ENCODE peak calls at places on chromosome 7, in four cellular contexts. One of them, this sample, is unnamed.
A peak's percentile ranks its signal among the peaks of the same experiment; 100 is the strongest.

GRCh38 chr7:143408686-143409551 is at the start of gene EPHA1:
- DNase-seq in K562: peak; percentile 60
- DNase-seq in H1: peak; percentile 50
- DNase-seq in GM12878: no peak
- DNase-seq in this sample: no peak

GRCh38 chr7:25091757-25092156 is 33.3 kb downstream of the CYCS start:
- DNase-seq in GM12878: no peak
- DNase-seq in K562: no peak
- DNase-seq in H1: no peak
- DNase-seq in this sample: no peak

GRCh38 chr7:140225562-140226249 is 48.9 kb upstream of the KDM7A start:
- DNase-seq in K562: no peak
- DNase-seq in GM12878: no peak
- DNase-seq in H1: no peak
- DNase-seq in this sample: no peak

GRCh38 chr7:105016083-105017075 is 2.4 kb downstream of the KMT2E start:
- DNase-seq in H1: no peak
- DNase-seq in K562: no peak
- DNase-seq in GM12878: no peak
- DNase-seq in this sample: no peak

GRCh38 chr7:137325927-137326326 is 17.6 kb downstream of the PTN start:
- DNase-seq in GM12878: no peak
- DNase-seq in H1: no peak
- DNase-seq in K562: no peak
- DNase-seq in this sample: no peak

GRCh38 chr7:100132697-100133137 is 6.0 kb downstream of the MBLAC1 start:
- DNase-seq in K562: peak; percentile 86
- DNase-seq in H1: no peak
- DNase-seq in GM12878: no peak
- DNase-seq in this sample: peak; percentile 89

GRCh38 chr7:66356277-66356721 is 151.2 kb downstream of the TPST1 start:
- DNase-seq in H1: no peak
- DNase-seq in GM12878: no peak
- DNase-seq in K562: no peak
- DNase-seq in this sample: no peak

GRCh38 chr7:141444956-141445355 is 106.3 kb upstream of the AGK start:
- DNase-seq in K562: no peak
- DNase-seq in H1: no peak
- DNase-seq in GM12878: no peak
- DNase-seq in this sample: no peak

GRCh38 chr7:46975493-46975892 is 606.4 kb downstream of the TNS3 start:
- DNase-seq in K562: no peak
- DNase-seq in H1: no peak
- DNase-seq in GM12878: no peak
- DNase-seq in this sample: no peak

GRCh38 chr7:46972205-46972604 is 609.7 kb downstream of the TNS3 start:
- DNase-seq in GM12878: no peak
- DNase-seq in K562: no peak
- DNase-seq in H1: no peak
- DNase-seq in this sample: no peak

GRCh38 chr7:46969303-46970130 is 612.4 kb downstream of the TNS3 start:
- DNase-seq in H1: no peak
- DNase-seq in GM12878: no peak
- DNase-seq in K562: no peak
- DNase-seq in this sample: no peak

GRCh38 chr7:46970486-46970885 is 611.4 kb downstream of the TNS3 start:
- DNase-seq in GM12878: no peak
- DNase-seq in H1: no peak
- DNase-seq in K562: no peak
- DNase-seq in this sample: no peak

DNA sequence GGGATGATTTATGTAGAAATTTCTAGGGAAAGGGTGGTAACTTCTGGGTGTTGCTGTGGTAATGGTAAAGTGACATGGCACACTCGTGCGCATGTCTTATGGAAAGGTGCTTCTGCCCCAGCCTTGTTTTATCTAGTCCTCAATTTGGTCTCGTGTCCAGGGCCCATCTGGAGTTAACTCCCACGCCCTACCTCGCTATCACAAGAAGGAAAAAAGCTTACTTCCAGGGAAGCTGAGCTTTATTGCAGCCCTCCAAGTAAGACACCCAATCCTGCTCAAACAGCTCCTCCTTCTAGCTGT is 611.8 kb downstream of the TNS3 start:
- DNase-seq in K562: no peak
- DNase-seq in GM12878: no peak
- DNase-seq in H1: no peak
- DNase-seq in this sample: no peak
- TF ChIP-seq NRF1 in K562: no peak
- TF ChIP-seq NRF1 in GM12878: no peak
- TF ChIP-seq NRF1 in H1: no peak
- TF ChIP-seq NRF1 in this sample: no peak

GRCh38 chr7:772861-773621 is 46.0 kb upstream of the PRKAR1B start:
- DNase-seq in H1: no peak
- DNase-seq in K562: no peak
- DNase-seq in GM12878: no peak
- DNase-seq in this sample: no peak

GRCh38 chr7:772392-772791 is 45.3 kb upstream of the PRKAR1B start:
- DNase-seq in K562: no peak
- DNase-seq in H1: no peak
- DNase-seq in GM12878: no peak
- DNase-seq in this sample: no peak

GRCh38 chr7:774161-775109 is 47.4 kb upstream of the PRKAR1B start:
- DNase-seq in H1: peak; percentile 27
- DNase-seq in GM12878: no peak
- DNase-seq in K562: peak; percentile 65
- DNase-seq in this sample: peak; percentile 93

GRCh38 chr7:772005-772294 is 44.9 kb upstream of the PRKAR1B start:
- DNase-seq in H1: no peak
- DNase-seq in K562: no peak
- DNase-seq in GM12878: no peak
- DNase-seq in this sample: no peak

GRCh38 chr7:773622-773915 is 46.5 kb upstream of the PRKAR1B start:
- DNase-seq in GM12878: no peak
- DNase-seq in H1: no peak
- DNase-seq in K562: no peak
- DNase-seq in this sample: no peak
- TF ChIP-seq NRF1 in GM12878: no peak
- TF ChIP-seq NRF1 in H1: no peak
- TF ChIP-seq NRF1 in K562: no peak
- TF ChIP-seq NRF1 in this sample: no peak

GRCh38 chr7:47730135-47730534 is 148.2 kb upstream of the TNS3 start:
- DNase-seq in K562: no peak
- DNase-seq in H1: no peak
- DNase-seq in GM12878: no peak
- DNase-seq in this sample: no peak
- TF ChIP-seq NRF1 in K562: no peak
- TF ChIP-seq NRF1 in H1: no peak
- TF ChIP-seq NRF1 in GM12878: no peak
- TF ChIP-seq NRF1 in this sample: no peak

GRCh38 chr7:4084271-4084670 is 597.8 kb upstream of the FOXK1 start:
- DNase-seq in GM12878: no peak
- DNase-seq in H1: no peak
- DNase-seq in K562: no peak
- DNase-seq in this sample: no peak

GRCh38 chr7:4080954-4081353 is 601.1 kb upstream of the FOXK1 start:
- DNase-seq in K562: no peak
- DNase-seq in GM12878: no peak
- DNase-seq in H1: no peak
- DNase-seq in this sample: no peak

GRCh38 chr7:4083513-4083912 is 598.6 kb upstream of the FOXK1 start:
- DNase-seq in H1: no peak
- DNase-seq in K562: no peak
- DNase-seq in GM12878: no peak
- DNase-seq in this sample: no peak

GRCh38 chr7:4091767-4092166 is 590.3 kb upstream of the FOXK1 start:
- DNase-seq in K562: no peak
- DNase-seq in GM12878: no peak
- DNase-seq in H1: no peak
- DNase-seq in this sample: no peak

GRCh38 chr7:4085937-4086691 is 596.0 kb upstream of the FOXK1 start:
- DNase-seq in K562: no peak
- DNase-seq in H1: no peak
- DNase-seq in GM12878: no peak
- DNase-seq in this sample: no peak
- TF ChIP-seq NRF1 in K562: no peak
- TF ChIP-seq NRF1 in H1: no peak
- TF ChIP-seq NRF1 in GM12878: no peak
- TF ChIP-seq NRF1 in this sample: no peak

This sample was measured in SK-N-SH.